ENCODE peak calls at places on chromosomes 4 and X, in seven cellular contexts. One of them, this sample, is unnamed.

GRCh38 chr4:114558446-114559020 is 40.1 kb upstream of the UGT8 start:
- DNase-seq in psoas muscle: no peak
- DNase-seq in left colon: no peak
- DNase-seq in amniotic epithelial cell: no peak
- DNase-seq in neural progenitor cell: peak; percentile 18
- DNase-seq in AG09319: no peak
- DNase-seq in GDM1: no peak
- DNase-seq in this sample: no peak

GRCh38 chr4:167248271-167248670 is 14.0 kb upstream of the SPOCK3 start:
- DNase-seq in left colon: no peak
- DNase-seq in amniotic epithelial cell: no peak
- DNase-seq in neural progenitor cell: no peak
- DNase-seq in psoas muscle: no peak
- DNase-seq in AG09319: no peak
- DNase-seq in GDM1: no peak
- DNase-seq in this sample: no peak

GRCh38 chrX:56782362-56782761 is 53.3 kb downstream of the NBDY start:
- DNase-seq in psoas muscle: no peak
- DNase-seq in left colon: no peak
- DNase-seq in GDM1: no peak
- DNase-seq in amniotic epithelial cell: no peak
- DNase-seq in AG09319: no peak
- DNase-seq in neural progenitor cell: no peak
- DNase-seq in this sample: no peak

GRCh38 chr4:70741872-70742271 is 20.1 kb downstream of the RUFY3 start:
- DNase-seq in amniotic epithelial cell: peak; percentile 56
- DNase-seq in AG09319: no peak
- DNase-seq in left colon: no peak
- DNase-seq in GDM1: no peak
- DNase-seq in neural progenitor cell: no peak
- DNase-seq in psoas muscle: no peak
- DNase-seq in this sample: no peak

GRCh38 chr4:108693819-108694218 is 43.4 kb downstream of the OSTC start:
- DNase-seq in psoas muscle: no peak
- DNase-seq in left colon: no peak
- DNase-seq in GDM1: no peak
- DNase-seq in AG09319: no peak
- DNase-seq in neural progenitor cell: no peak
- DNase-seq in amniotic epithelial cell: peak; percentile 70
- DNase-seq in this sample: no peak

GRCh38 chrX:1295550-1295949 is 26.9 kb downstream of the CSF2RA start:
- DNase-seq in psoas muscle: no peak
- DNase-seq in left colon: no peak
- DNase-seq in GDM1: no peak
- DNase-seq in AG09319: no peak
- DNase-seq in amniotic epithelial cell: no peak
- DNase-seq in neural progenitor cell: no peak
- DNase-seq in this sample: no peak

GRCh38 chr4:140150886-140151699 is 2.9 kb downstream of the MAML3 start:
- DNase-seq in psoas muscle: peak; percentile 88
- DNase-seq in AG09319: peak; percentile 92
- DNase-seq in left colon: peak; percentile 85
- DNase-seq in GDM1: peak; percentile 98
- DNase-seq in amniotic epithelial cell: peak; percentile 97
- DNase-seq in neural progenitor cell: peak; percentile 93
- DNase-seq in this sample: no peak

GRCh38 chr4:147479817-147480216 is 1.1 kb upstream of the EDNRA start:
- DNase-seq in GDM1: no peak
- DNase-seq in neural progenitor cell: no peak
- DNase-seq in psoas muscle: peak; percentile 8
- DNase-seq in left colon: no peak
- DNase-seq in amniotic epithelial cell: no peak
- DNase-seq in AG09319: no peak
- DNase-seq in this sample: no peak

GRCh38 chr4:100372432-100372831 is 145.4 kb downstream of the EMCN start:
- DNase-seq in AG09319: no peak
- DNase-seq in GDM1: no peak
- DNase-seq in amniotic epithelial cell: peak; percentile 21
- DNase-seq in neural progenitor cell: peak; percentile 50
- DNase-seq in left colon: no peak
- DNase-seq in psoas muscle: no peak
- DNase-seq in this sample: no peak

GRCh38 chrX:126456136-126456535 is 96.5 kb downstream of the DCAF12L1 start:
- DNase-seq in AG09319: no peak
- DNase-seq in amniotic epithelial cell: no peak
- DNase-seq in left colon: no peak
- DNase-seq in psoas muscle: no peak
- DNase-seq in GDM1: no peak
- DNase-seq in neural progenitor cell: no peak
- DNase-seq in this sample: no peak

GRCh38 chrX:2627272-2627867 is 63.7 kb upstream of the CD99 start:
- DNase-seq in left colon: peak; percentile 52
- DNase-seq in GDM1: no peak
- DNase-seq in AG09319: no peak
- DNase-seq in psoas muscle: no peak
- DNase-seq in amniotic epithelial cell: peak; percentile 54
- DNase-seq in neural progenitor cell: peak; percentile 71
- DNase-seq in this sample: peak; percentile 27

GRCh38 chr4:87026795-87027495 is 92.1 kb downstream of the AFF1 start:
- DNase-seq in neural progenitor cell: no peak
- DNase-seq in psoas muscle: no peak
- DNase-seq in left colon: no peak
- DNase-seq in GDM1: no peak
- DNase-seq in amniotic epithelial cell: no peak
- DNase-seq in AG09319: no peak
- DNase-seq in this sample: no peak

GRCh38 chr4:98997176-98997575 is 1.7 kb downstream of the METAP1 start:
- DNase-seq in left colon: no peak
- DNase-seq in psoas muscle: no peak
- DNase-seq in neural progenitor cell: no peak
- DNase-seq in AG09319: no peak
- DNase-seq in GDM1: no peak
- DNase-seq in amniotic epithelial cell: peak; percentile 25
- DNase-seq in this sample: no peak

GRCh38 chrX:534804-535203 is 95.8 kb upstream of the SHOX start:
- DNase-seq in psoas muscle: no peak
- DNase-seq in left colon: no peak
- DNase-seq in neural progenitor cell: no peak
- DNase-seq in AG09319: no peak
- DNase-seq in amniotic epithelial cell: no peak
- DNase-seq in GDM1: no peak
- DNase-seq in this sample: no peak

GRCh38 chr4:76276813-76277212 is 25.3 kb downstream of the FAM47E start:
- DNase-seq in amniotic epithelial cell: no peak
- DNase-seq in GDM1: no peak
- DNase-seq in neural progenitor cell: no peak
- DNase-seq in left colon: no peak
- DNase-seq in psoas muscle: no peak
- DNase-seq in AG09319: no peak
- DNase-seq in this sample: no peak